ENCODE peak calls at places on chromosomes 4 and X, in ten cellular contexts. D, H, M, L, G, Z, U, N, K and Y are unnamed samples.

GRCh38 chrX:39258331-39258730 is 457.1 kb downstream of the MID1IP1 start:
- DNase-seq in D (no peak), H (no peak), M (no peak), L (peak), G (no peak), Z (no peak), U (no peak), N (no peak), K (no peak), Y (no peak)

GRCh38 chr4:114466299-114466698 is 132.3 kb upstream of the UGT8 start:
- DNase-seq in D (no peak), H (no peak), M (no peak), L (no peak), G (no peak), Z (no peak), U (no peak), N (no peak), K (no peak), Y (no peak)

GRCh38 chr4:15882675-15883086 is 55.9 kb downstream of the FGFBP1 start:
- DNase-seq in D (peak), H (peak), M (peak), L (peak), G (peak), Z (peak), U (peak), N (peak), K (peak), Y (peak)

GRCh38 chr4:181661090-181661489 is 582.1 kb upstream of the TENM3 start:
- DNase-seq in D (no peak), H (no peak), M (no peak), L (peak), G (peak), Z (peak), U (no peak), N (peak), K (peak), Y (no peak)

GRCh38 chr4:112853662-112854256 is 195.7 kb upstream of the ANK2 start:
- DNase-seq in D (no peak), H (no peak), M (no peak), L (no peak), G (peak), Z (peak), U (no peak), N (peak), K (no peak), Y (no peak)

GRCh38 chr4:3879681-3880594 is 113.8 kb downstream of the ADRA2C start:
- DNase-seq in D (no peak), H (no peak), M (peak), L (no peak), G (no peak), Z (no peak), U (peak), N (no peak), K (no peak), Y (no peak)

GRCh38 chr4:128513664-128514484 is 226.3 kb upstream of the PGRMC2 start:
- DNase-seq in D (no peak), H (no peak), M (no peak), L (no peak), G (peak), Z (peak), U (no peak), N (no peak), K (no peak), Y (no peak)

GRCh38 chr4:183154701-183155391 is 55.8 kb downstream of the WWC2 start:
- DNase-seq in D (no peak), H (no peak), M (no peak), L (no peak), G (no peak), Z (no peak), U (no peak), N (no peak), K (no peak), Y (no peak)

GRCh38 chr4:38656111-38656510 is 7.9 kb upstream of the KLF3 start:
- DNase-seq in D (no peak), H (no peak), M (no peak), L (no peak), G (no peak), Z (no peak), U (no peak), N (no peak), K (no peak), Y (no peak)

GRCh38 chr4:38114435-38114834 is 154.2 kb downstream of the PTTG2 start:
- DNase-seq in D (no peak), H (no peak), M (no peak), L (no peak), G (no peak), Z (no peak), U (peak), N (no peak), K (no peak), Y (no peak)

GRCh38 chr4:53921856-53922255 is 142.5 kb downstream of the CHIC2 start:
- DNase-seq in D (no peak), H (no peak), M (no peak), L (no peak), G (no peak), Z (no peak), U (no peak), N (no peak), K (no peak), Y (no peak)

GRCh38 chr4:33060873-33061542 is 2340.8 kb downstream of the PCDH7 start:
- DNase-seq in D (peak), H (peak), M (peak), L (peak), G (peak), Z (peak), U (peak), N (peak), K (peak), Y (peak)

GRCh38 chrX:73182502-73183114 is 32.0 kb downstream of the NAP1L2 start:
- DNase-seq in D (no peak), H (no peak), M (no peak), L (no peak), G (no peak), Z (no peak), U (no peak), N (no peak), K (peak), Y (no peak)

GRCh38 chr4:99847362-99847976 is 30.8 kb downstream of the DAPP1 start:
- DNase-seq in D (no peak), H (no peak), M (peak), L (no peak), G (no peak), Z (no peak), U (peak), N (no peak), K (no peak), Y (no peak)

GRCh38 chrX:38271154-38271716 is 50.6 kb upstream of the SRPX start:
- DNase-seq in D (no peak), H (no peak), M (no peak), L (peak), G (no peak), Z (peak), U (no peak), N (no peak), K (no peak), Y (no peak)

GRCh38 chr4:2534904-2535385 is 1.5 kb upstream of the FAM193A start:
- DNase-seq in D (peak), H (no peak), M (no peak), L (peak), G (no peak), Z (no peak), U (no peak), N (no peak), K (no peak), Y (no peak)

GRCh38 chr4:33061727-33062126 is 2341.6 kb downstream of the PCDH7 start:
- DNase-seq in D (no peak), H (no peak), M (no peak), L (no peak), G (no peak), Z (no peak), U (no peak), N (no peak), K (no peak), Y (no peak)

GRCh38 chr4:41796545-41797210 is 48.2 kb upstream of the PHOX2B start:
- DNase-seq in D (no peak), H (no peak), M (no peak), L (no peak), G (no peak), Z (no peak), U (no peak), N (no peak), K (no peak), Y (no peak)

GRCh38 chr4:18106620-18107019 is 85.1 kb upstream of the LCORL start:
- DNase-seq in D (no peak), H (no peak), M (no peak), L (no peak), G (no peak), Z (no peak), U (no peak), N (no peak), K (no peak), Y (no peak)

GRCh38 chr4:41332666-41333065 is 75.9 kb downstream of the UCHL1 start:
- DNase-seq in D (no peak), H (no peak), M (no peak), L (peak), G (no peak), Z (no peak), U (no peak), N (no peak), K (peak), Y (no peak)

GRCh38 chr4:18733956-18734872 is 712.7 kb upstream of the LCORL start:
- DNase-seq in D (no peak), H (no peak), M (no peak), L (no peak), G (no peak), Z (peak), U (no peak), N (no peak), K (no peak), Y (no peak)

GRCh38 chrX:78831523-78831922 is 84.0 kb downstream of the LPAR4 start:
- DNase-seq in D (no peak), H (no peak), M (no peak), L (no peak), G (no peak), Z (no peak), U (no peak), N (no peak), K (no peak), Y (no peak)